ENCODE peak calls at places on chromosomes 7 and 10, in five cellular contexts. One of them, this sample, is unnamed.

GRCh38 chr10:132837905-132838304 is 52.0 kb upstream of the NKX6-2 start:
- DNase-seq in HS-27A: no peak
- DNase-seq in spleen: peak; percentile 67
- DNase-seq in posterior cingulate gyrus: no peak
- DNase-seq in T-helper 17 cell: no peak
- DNase-seq in this sample: no peak

GRCh38 chr10:60974463-60975149 is 30.6 kb upstream of the RHOBTB1 start:
- DNase-seq in posterior cingulate gyrus: no peak
- DNase-seq in spleen: no peak
- DNase-seq in HS-27A: no peak
- DNase-seq in T-helper 17 cell: no peak
- DNase-seq in this sample: no peak

GRCh38 chr7:116653204-116653603 is 18.8 kb upstream of the MET start:
- DNase-seq in HS-27A: no peak
- DNase-seq in posterior cingulate gyrus: no peak
- DNase-seq in T-helper 17 cell: no peak
- DNase-seq in spleen: no peak
- DNase-seq in this sample: no peak

GRCh38 chr7:99693427-99694200 is 13.8 kb upstream of the CYP3A5 start:
- DNase-seq in HS-27A: no peak
- DNase-seq in posterior cingulate gyrus: no peak
- DNase-seq in spleen: no peak
- DNase-seq in T-helper 17 cell: no peak
- DNase-seq in this sample: no peak

GRCh38 chr10:75234683-75235374 is 928 bp downstream of the COMTD1 start:
- DNase-seq in HS-27A: no peak
- DNase-seq in T-helper 17 cell: no peak
- DNase-seq in posterior cingulate gyrus: no peak
- DNase-seq in spleen: peak; percentile 95
- DNase-seq in this sample: no peak

GRCh38 chr10:43113201-43113893 is 24.9 kb upstream of the CSGALNACT2 start:
- DNase-seq in spleen: peak; percentile 54
- DNase-seq in posterior cingulate gyrus: no peak
- DNase-seq in T-helper 17 cell: no peak
- DNase-seq in HS-27A: no peak
- DNase-seq in this sample: no peak

GRCh38 chr10:114458955-114459354 is 54.7 kb upstream of the AFAP1L2 start:
- DNase-seq in HS-27A: peak; percentile 2
- DNase-seq in T-helper 17 cell: no peak
- DNase-seq in posterior cingulate gyrus: no peak
- DNase-seq in spleen: peak; percentile 78
- DNase-seq in this sample: no peak

GRCh38 chr7:95863-96260 is 96.5 kb upstream of the FAM20C start:
- DNase-seq in spleen: no peak
- DNase-seq in T-helper 17 cell: no peak
- DNase-seq in HS-27A: no peak
- DNase-seq in posterior cingulate gyrus: no peak
- DNase-seq in this sample: no peak

GRCh38 chr7:116929021-116929420 is 24.3 kb upstream of the ST7 start:
- DNase-seq in HS-27A: no peak
- DNase-seq in spleen: no peak
- DNase-seq in T-helper 17 cell: no peak
- DNase-seq in posterior cingulate gyrus: no peak
- DNase-seq in this sample: no peak

GRCh38 chr7:93145324-93145723 is 2.9 kb downstream of the SAMD9L start:
- DNase-seq in HS-27A: no peak
- DNase-seq in spleen: no peak
- DNase-seq in T-helper 17 cell: no peak
- DNase-seq in posterior cingulate gyrus: no peak
- DNase-seq in this sample: no peak

GRCh38 chr7:12930534-12930933 is 243.1 kb downstream of the ARL4A start:
- DNase-seq in T-helper 17 cell: no peak
- DNase-seq in posterior cingulate gyrus: no peak
- DNase-seq in spleen: no peak
- DNase-seq in HS-27A: no peak
- DNase-seq in this sample: no peak